ENCODE peak calls at places on chromosomes 7 and 10, in five cellular contexts. Q is heart left ventricle, K is HCT116, B is cardiac muscle cell, U is lung. E is an unnamed sample.

GRCh38 chr7:152615052-152615741 is 60.7 kb downstream of the XRCC2 start:
- DNase-seq in Q (no peak), K (no peak), B (peak), U (no peak), E (no peak)

GRCh38 chr10:48653944-48654698 is 30.6 kb upstream of the WDFY4 start:
- DNase-seq in Q (no peak), K (no peak), B (no peak), U (no peak), E (no peak)

GRCh38 chr7:131890191-131890590 is 333.8 kb upstream of the PODXL start:
- DNase-seq in Q (no peak), K (no peak), B (no peak), U (no peak), E (no peak)

GRCh38 chr10:19974554-19974953 is 158.3 kb downstream of the PLXDC2 start:
- DNase-seq in Q (no peak), K (no peak), B (no peak), U (no peak), E (no peak)

GRCh38 chr7:88111136-88111748 is 108.6 kb downstream of the SRI start:
- DNase-seq in Q (no peak), K (peak), B (peak), U (no peak), E (no peak)

GRCh38 chr10:43322769-43323168 is 48.7 kb upstream of the FXYD4 start:
- DNase-seq in Q (peak), K (no peak), B (peak), U (peak), E (peak)

GRCh38 chr10:99368646-99369045 is 39.5 kb downstream of the CNNM1 start:
- DNase-seq in Q (no peak), K (no peak), B (no peak), U (no peak), E (no peak)

GRCh38 chr10:47161465-47161864 is 138.5 kb upstream of the GDF10 start:
- DNase-seq in Q (no peak), K (no peak), B (no peak), U (no peak), E (no peak)

GRCh38 chr10:970311-971149 is 17.7 kb upstream of the GTPBP4 start:
- DNase-seq in Q (no peak), K (no peak), B (no peak), U (peak), E (no peak)

GRCh38 chr10:111593578-111593977 is 516.7 kb downstream of the ADRA2A start:
- DNase-seq in Q (no peak), K (no peak), B (no peak), U (no peak), E (no peak)

GRCh38 chr7:1016577-1017531 is 27.5 kb upstream of the GPR146 start:
- DNase-seq in Q (no peak), K (no peak), B (no peak), U (no peak), E (no peak)

GRCh38 chr7:117322741-117323584 is at the start of gene WNT2:
- DNase-seq in Q (no peak), K (no peak), B (peak), U (no peak), E (no peak)

GRCh38 chr7:55074008-55074499 is 55.2 kb downstream of the EGFR start:
- DNase-seq in Q (peak), K (peak), B (no peak), U (peak), E (no peak)

GRCh38 chr7:121901026-121901425 is 28.1 kb downstream of the PTPRZ1 start:
- DNase-seq in Q (no peak), K (no peak), B (no peak), U (no peak), E (no peak)

GRCh38 chr7:122412441-122412840 is 107.9 kb upstream of the FEZF1 start:
- DNase-seq in Q (no peak), K (no peak), B (no peak), U (no peak), E (no peak)

GRCh38 chr10:44195120-44196007 is 189.5 kb downstream of the CXCL12 start:
- DNase-seq in Q (peak), K (no peak), B (peak), U (no peak), E (no peak)

GRCh38 chr10:70381491-70382421 is 669 bp downstream of the LRRC20 start:
- DNase-seq in Q (peak), K (no peak), B (peak), U (no peak), E (peak)

GRCh38 chr10:70662362-70663220 is 9.7 kb upstream of the ADAMTS14 start:
- DNase-seq in Q (no peak), K (no peak), B (no peak), U (no peak), E (peak)

GRCh38 chr10:104293021-104293420 is 24.0 kb downstream of the GSTO2 start:
- DNase-seq in Q (no peak), K (no peak), B (no peak), U (no peak), E (no peak)

GRCh38 chr10:128125416-128125943 is 743 bp downstream of the MKI67 start:
- DNase-seq in Q (no peak), K (no peak), B (no peak), U (no peak), E (no peak)

GRCh38 chr7:16098585-16099179 is 322.7 kb downstream of the CRPPA start:
- DNase-seq in Q (no peak), K (peak), B (peak), U (no peak), E (no peak)

GRCh38 chr10:110279062-110279986 is 25.4 kb downstream of the SMNDC1 start:
- DNase-seq in Q (peak), K (peak), B (peak), U (no peak), E (no peak)

GRCh38 chr10:22875584-22875983 is 52.3 kb upstream of the ARMC3 start:
- DNase-seq in Q (no peak), K (no peak), B (no peak), U (no peak), E (no peak)

GRCh38 chr7:43847496-43847895 is 21.8 kb downstream of the MRPS24 start:
- DNase-seq in Q (no peak), K (no peak), B (no peak), U (no peak), E (no peak)

DNA sequence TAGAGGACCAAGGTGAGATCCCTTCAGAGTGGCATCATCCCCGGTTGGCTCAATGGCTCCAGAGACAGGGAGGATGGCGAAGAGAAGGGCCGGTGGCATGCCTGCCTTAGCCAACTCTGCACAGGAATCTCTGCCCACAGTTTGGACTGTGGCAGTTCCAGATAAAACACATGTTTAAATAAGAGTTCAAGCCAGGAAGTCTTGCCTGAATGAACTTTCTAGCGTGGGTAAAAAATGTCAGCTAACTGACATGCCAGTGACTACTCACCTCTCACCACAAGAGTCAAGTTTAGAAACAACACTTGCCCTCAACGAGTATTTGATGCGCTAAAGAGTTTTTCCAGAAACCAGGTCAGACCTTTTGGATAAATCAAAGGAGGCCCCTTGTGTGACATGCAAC is 3.0 kb downstream of the NOD1 start:
- DNase-seq in Q (no peak), K (no peak), B (peak), U (no peak), E (no peak)
- H3K27ac ChIP-seq in Q (peak), K (no peak), B (peak), U (no peak), E (peak)

GRCh38 chr7:45574521-45575500 is 643 bp downstream of the ADCY1 start:
- DNase-seq in Q (no peak), K (no peak), B (peak), U (no peak), E (peak)
- TF ChIP-seq CTCF in Q (no peak), K (no peak), B (no peak), U (no peak), E (no peak)

GRCh38 chr10:17649836-17650235 is 5.9 kb downstream of the STAM start:
- DNase-seq in Q (no peak), K (no peak), B (no peak), U (no peak), E (no peak)

GRCh38 chr10:17649052-17649451 is 5.1 kb downstream of the STAM start:
- DNase-seq in Q (no peak), K (no peak), B (no peak), U (no peak), E (no peak)

GRCh38 chr10:17652585-17652984 is 8.6 kb downstream of the STAM start:
- DNase-seq in Q (no peak), K (no peak), B (no peak), U (no peak), E (no peak)

GRCh38 chr10:17650416-17650815 is 6.5 kb downstream of the STAM start:
- DNase-seq in Q (no peak), K (no peak), B (no peak), U (no peak), E (no peak)

GRCh38 chr10:17651891-17652290 is 7.9 kb downstream of the STAM start:
- DNase-seq in Q (no peak), K (no peak), B (no peak), U (no peak), E (no peak)
- H3K4me3 ChIP-seq in Q (no peak), K (no peak), B (no peak), U (no peak), E (no peak)

GRCh38 chr7:157271315-157271990 is 65.4 kb upstream of the DNAJB6 start:
- DNase-seq in Q (no peak), K (no peak), B (no peak), U (no peak), E (no peak)
- H3K27ac ChIP-seq in Q (peak), K (no peak), B (no peak), U (no peak), E (peak)

GRCh38 chr10:86642499-86642898 is 11.8 kb upstream of the OPN4 start:
- DNase-seq in Q (no peak), K (no peak), B (no peak), U (no peak), E (no peak)
- TF ChIP-seq CTCF in Q (no peak), K (no peak), B (no peak), U (no peak), E (no peak)

GRCh38 chr10:117126034-117126433 is 12.0 kb downstream of the VAX1 start:
- DNase-seq in Q (no peak), K (no peak), B (no peak), U (no peak), E (no peak)
- H3K4me3 ChIP-seq in Q (no peak), K (no peak), B (no peak), U (no peak), E (no peak)

DNA sequence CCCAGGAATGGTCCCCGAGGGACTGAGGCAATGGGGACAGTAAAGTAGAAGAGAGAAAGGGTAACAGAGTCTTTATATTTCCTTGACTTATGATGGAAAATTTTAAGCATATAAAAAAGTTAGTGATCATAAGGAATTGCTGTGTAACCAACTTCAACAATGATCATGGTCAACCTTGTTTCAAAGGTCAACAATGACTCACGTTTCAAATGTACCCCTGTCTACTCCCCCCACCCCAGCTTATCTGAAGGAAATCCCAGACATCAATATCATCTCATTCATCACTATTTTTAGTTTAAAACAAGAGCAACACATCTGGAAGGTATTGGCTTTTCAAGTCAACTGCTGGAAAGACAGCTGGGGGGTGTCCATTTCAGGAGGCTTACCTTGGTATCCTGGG is 92.9 kb downstream of the SMURF1 start:
- DNase-seq in Q (no peak), K (no peak), B (no peak), U (no peak), E (no peak)
- H3K27ac ChIP-seq in Q (no peak), K (no peak), B (peak), U (no peak), E (no peak)

E was measured in suprapubic skin.